ENCODE peak calls at places on chromosomes 5 and 9, in six cellular contexts. M is activated CD8-positive, alpha-beta memory T cell treated with anti-CD3 and anti-CD28 coated beads for 48 hours; H is nephron progenitor cell; O is NCI-H524 treated with DMSO at 0.1 percent for 48 hours; L is RWPE1; Y is NB4. J is an unnamed sample.

GRCh38 chr9:80873861-80874260 is 815.5 kb downstream of the TLE1 start:
- DNase-seq in M (no peak), H (no peak), Y (no peak), L (no peak), O (no peak), J (no peak)

GRCh38 chr9:110606179-110606578 is 26.6 kb upstream of the SVEP1 start:
- DNase-seq in L (no peak), M (no peak), H (no peak), O (no peak), Y (no peak), J (no peak)

GRCh38 chr5:56699588-56699987 is 115.8 kb upstream of the MAP3K1 start:
- DNase-seq in O (no peak), L (no peak), Y (no peak), M (no peak), H (no peak), J (no peak)

GRCh38 chr9:23088932-23089364 is 642.3 kb downstream of the DMRTA1 start:
- DNase-seq in H (peak), L (no peak), Y (peak), O (no peak), M (no peak), J (peak)

GRCh38 chr5:54807421-54807820 is 178.0 kb downstream of the ESM1 start:
- DNase-seq in H (no peak), O (no peak), M (no peak), L (peak), Y (no peak), J (peak)

GRCh38 chr5:28473531-28474107 is 1435.2 kb upstream of the CDH9 start:
- DNase-seq in Y (peak), H (no peak), M (no peak), L (peak), O (no peak), J (no peak)

GRCh38 chr9:32426278-32426939 is 42.0 kb downstream of the ACO1 start:
- DNase-seq in O (no peak), M (no peak), Y (peak), H (no peak), L (no peak), J (peak)

GRCh38 chr5:168752416-168753190 is 173.4 kb upstream of the PANK3 start:
- DNase-seq in M (no peak), Y (no peak), O (no peak), L (no peak), H (no peak), J (no peak)

GRCh38 chr9:135931349-135931820 is 24.0 kb upstream of the CAMSAP1 start:
- DNase-seq in O (no peak), H (no peak), M (no peak), L (no peak), Y (no peak), J (no peak)

GRCh38 chr9:70049236-70049635 is 5.6 kb downstream of the MAMDC2 start:
- DNase-seq in H (no peak), M (no peak), O (no peak), Y (no peak), L (peak), J (peak)

GRCh38 chr5:74095871-74096270 is 469.9 kb downstream of the ARHGEF28 start:
- DNase-seq in H (no peak), L (no peak), Y (no peak), M (no peak), O (no peak), J (no peak)

GRCh38 chr5:88727705-88728313 is 155.2 kb downstream of the MEF2C start:
- DNase-seq in M (no peak), O (no peak), Y (peak), L (peak), H (no peak), J (peak)